ENCODE peak calls at places on chromosomes 3 and 15, in ten cellular contexts. One of them, this sample, is unnamed.

GRCh38 chr3:121995190-121996137 is 26.6 kb downstream of the ILDR1 start:
- DNase-seq in heart right ventricle: peak; percentile 22
- DNase-seq in mammary epithelial cell: peak; percentile 93
- DNase-seq in colonic mucosa: peak; percentile 77
- DNase-seq in cardiac fibroblast: peak; percentile 76
- DNase-seq in PC-3: peak; percentile 98
- DNase-seq in SK-N-SH: peak; percentile 61
- DNase-seq in kidney epithelial cell: peak; percentile 69
- DNase-seq in hepatocyte: peak; percentile 80
- DNase-seq in endodermal cell: peak; percentile 91
- DNase-seq in this sample: peak; percentile 69

GRCh38 chr3:192915306-192915705 is 2.4 kb downstream of the MB21D2 start:
- DNase-seq in PC-3: peak; percentile 70
- DNase-seq in mammary epithelial cell: no peak
- DNase-seq in kidney epithelial cell: no peak
- DNase-seq in hepatocyte: peak; percentile 59
- DNase-seq in cardiac fibroblast: peak; percentile 50
- DNase-seq in heart right ventricle: no peak
- DNase-seq in SK-N-SH: peak; percentile 21
- DNase-seq in endodermal cell: peak; percentile 72
- DNase-seq in colonic mucosa: no peak
- DNase-seq in this sample: no peak

GRCh38 chr3:29514170-29514569 is 233.3 kb downstream of the RBMS3 start:
- DNase-seq in endodermal cell: no peak
- DNase-seq in mammary epithelial cell: no peak
- DNase-seq in SK-N-SH: no peak
- DNase-seq in colonic mucosa: no peak
- DNase-seq in kidney epithelial cell: no peak
- DNase-seq in cardiac fibroblast: peak; percentile 73
- DNase-seq in heart right ventricle: no peak
- DNase-seq in hepatocyte: no peak
- DNase-seq in PC-3: no peak
- DNase-seq in this sample: no peak

GRCh38 chr3:46849686-46850467 is 13.4 kb downstream of the MYL3 start:
- DNase-seq in endodermal cell: peak; percentile 43
- DNase-seq in heart right ventricle: no peak
- DNase-seq in colonic mucosa: no peak
- DNase-seq in mammary epithelial cell: no peak
- DNase-seq in PC-3: no peak
- DNase-seq in cardiac fibroblast: no peak
- DNase-seq in hepatocyte: no peak
- DNase-seq in SK-N-SH: no peak
- DNase-seq in kidney epithelial cell: no peak
- DNase-seq in this sample: no peak

GRCh38 chr3:128923607-128924385 is 44.4 kb downstream of the ACAD9 start:
- DNase-seq in kidney epithelial cell: no peak
- DNase-seq in endodermal cell: no peak
- DNase-seq in heart right ventricle: no peak
- DNase-seq in SK-N-SH: no peak
- DNase-seq in colonic mucosa: no peak
- DNase-seq in hepatocyte: no peak
- DNase-seq in cardiac fibroblast: no peak
- DNase-seq in mammary epithelial cell: no peak
- DNase-seq in PC-3: no peak
- DNase-seq in this sample: no peak

GRCh38 chr3:14440531-14441239 is 38.3 kb downstream of the SLC6A6 start:
- DNase-seq in hepatocyte: peak; percentile 70
- DNase-seq in colonic mucosa: no peak
- DNase-seq in mammary epithelial cell: no peak
- DNase-seq in endodermal cell: peak; percentile 74
- DNase-seq in PC-3: peak; percentile 21
- DNase-seq in heart right ventricle: no peak
- DNase-seq in kidney epithelial cell: peak; percentile 56
- DNase-seq in cardiac fibroblast: no peak
- DNase-seq in SK-N-SH: peak; percentile 88
- DNase-seq in this sample: no peak

GRCh38 chr3:186166036-186166435 is 57.1 kb upstream of the ETV5 start:
- DNase-seq in colonic mucosa: no peak
- DNase-seq in heart right ventricle: no peak
- DNase-seq in PC-3: no peak
- DNase-seq in mammary epithelial cell: no peak
- DNase-seq in cardiac fibroblast: no peak
- DNase-seq in kidney epithelial cell: no peak
- DNase-seq in SK-N-SH: no peak
- DNase-seq in endodermal cell: no peak
- DNase-seq in hepatocyte: no peak
- DNase-seq in this sample: no peak

GRCh38 chr15:80699981-80700380 is 4.9 kb downstream of the ABHD17C start:
- DNase-seq in kidney epithelial cell: no peak
- DNase-seq in hepatocyte: no peak
- DNase-seq in mammary epithelial cell: no peak
- DNase-seq in cardiac fibroblast: peak; percentile 34
- DNase-seq in SK-N-SH: no peak
- DNase-seq in PC-3: peak; percentile 72
- DNase-seq in colonic mucosa: no peak
- DNase-seq in heart right ventricle: no peak
- DNase-seq in endodermal cell: no peak
- DNase-seq in this sample: no peak

GRCh38 chr3:36937492-36937891 is 7.4 kb downstream of the TRANK1 start:
- DNase-seq in mammary epithelial cell: no peak
- DNase-seq in kidney epithelial cell: no peak
- DNase-seq in heart right ventricle: no peak
- DNase-seq in cardiac fibroblast: peak; percentile 37
- DNase-seq in SK-N-SH: no peak
- DNase-seq in colonic mucosa: no peak
- DNase-seq in PC-3: peak; percentile 13
- DNase-seq in endodermal cell: no peak
- DNase-seq in hepatocyte: no peak
- DNase-seq in this sample: no peak

GRCh38 chr3:40333852-40334251 is 24.3 kb downstream of the EIF1B start:
- DNase-seq in colonic mucosa: no peak
- DNase-seq in cardiac fibroblast: no peak
- DNase-seq in kidney epithelial cell: no peak
- DNase-seq in SK-N-SH: no peak
- DNase-seq in PC-3: no peak
- DNase-seq in heart right ventricle: no peak
- DNase-seq in endodermal cell: no peak
- DNase-seq in hepatocyte: no peak
- DNase-seq in mammary epithelial cell: no peak
- DNase-seq in this sample: no peak

GRCh38 chr15:95016511-95017219 is 785.3 kb downstream of the MCTP2 start:
- DNase-seq in endodermal cell: no peak
- DNase-seq in SK-N-SH: no peak
- DNase-seq in cardiac fibroblast: peak; percentile 10
- DNase-seq in heart right ventricle: no peak
- DNase-seq in colonic mucosa: no peak
- DNase-seq in kidney epithelial cell: no peak
- DNase-seq in mammary epithelial cell: no peak
- DNase-seq in hepatocyte: peak; percentile 20
- DNase-seq in PC-3: no peak
- DNase-seq in this sample: no peak

GRCh38 chr3:108603689-108604088 is 14.2 kb downstream of the DZIP3 start:
- DNase-seq in SK-N-SH: no peak
- DNase-seq in heart right ventricle: no peak
- DNase-seq in PC-3: peak; percentile 44
- DNase-seq in mammary epithelial cell: no peak
- DNase-seq in cardiac fibroblast: peak; percentile 28
- DNase-seq in colonic mucosa: no peak
- DNase-seq in endodermal cell: no peak
- DNase-seq in hepatocyte: no peak
- DNase-seq in kidney epithelial cell: no peak
- DNase-seq in this sample: no peak

GRCh38 chr15:39273805-39274411 is 307.0 kb upstream of the THBS1 start:
- DNase-seq in mammary epithelial cell: no peak
- DNase-seq in colonic mucosa: peak; percentile 45
- DNase-seq in endodermal cell: no peak
- DNase-seq in kidney epithelial cell: no peak
- DNase-seq in hepatocyte: peak; percentile 64
- DNase-seq in SK-N-SH: no peak
- DNase-seq in heart right ventricle: no peak
- DNase-seq in cardiac fibroblast: peak; percentile 49
- DNase-seq in PC-3: peak; percentile 100
- DNase-seq in this sample: peak; percentile 80

GRCh38 chr3:135756016-135756695 is 209.4 kb upstream of the PPP2R3A start:
- DNase-seq in colonic mucosa: no peak
- DNase-seq in cardiac fibroblast: no peak
- DNase-seq in kidney epithelial cell: no peak
- DNase-seq in heart right ventricle: no peak
- DNase-seq in hepatocyte: no peak
- DNase-seq in mammary epithelial cell: no peak
- DNase-seq in PC-3: no peak
- DNase-seq in endodermal cell: no peak
- DNase-seq in SK-N-SH: no peak
- DNase-seq in this sample: no peak

GRCh38 chr3:129211772-129212171 is 28.1 kb upstream of the CNBP start:
- DNase-seq in PC-3: peak; percentile 96
- DNase-seq in endodermal cell: peak; percentile 57
- DNase-seq in heart right ventricle: peak; percentile 71
- DNase-seq in hepatocyte: peak; percentile 69
- DNase-seq in mammary epithelial cell: peak; percentile 99
- DNase-seq in kidney epithelial cell: peak; percentile 82
- DNase-seq in cardiac fibroblast: peak; percentile 86
- DNase-seq in SK-N-SH: peak; percentile 53
- DNase-seq in colonic mucosa: peak; percentile 93
- DNase-seq in this sample: peak; percentile 76

DNA sequence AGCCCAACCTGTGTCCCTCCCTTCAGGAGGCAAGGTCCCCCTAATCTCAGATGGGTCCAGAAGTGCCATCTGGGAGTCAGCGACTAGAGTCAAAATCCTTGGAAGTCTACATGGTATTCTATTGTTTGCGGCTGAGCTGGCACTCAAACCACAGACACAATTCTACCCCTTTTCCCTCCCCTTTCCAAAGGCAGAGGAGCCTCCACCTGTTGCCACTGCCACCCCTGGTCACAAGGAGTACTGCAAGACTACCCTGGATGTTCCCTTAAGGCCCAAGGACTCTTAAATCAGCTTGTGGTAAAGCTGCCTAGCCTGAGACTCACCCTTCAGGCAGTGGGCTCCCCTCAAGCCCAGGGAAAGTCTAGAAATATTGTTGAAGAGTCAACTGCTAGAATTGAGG is 4.3 kb upstream of the OR5H6 start:
- DNase-seq in heart right ventricle: no peak
- DNase-seq in hepatocyte: no peak
- DNase-seq in mammary epithelial cell: no peak
- DNase-seq in endodermal cell: peak; percentile 77
- DNase-seq in SK-N-SH: peak; percentile 3
- DNase-seq in kidney epithelial cell: no peak
- DNase-seq in colonic mucosa: no peak
- DNase-seq in cardiac fibroblast: no peak
- DNase-seq in PC-3: peak; percentile 44
- DNase-seq in this sample: no peak
- TF ChIP-seq CTCF in heart right ventricle: no peak
- TF ChIP-seq CTCF in hepatocyte: no peak
- TF ChIP-seq CTCF in mammary epithelial cell: peak; percentile 40
- TF ChIP-seq CTCF in endodermal cell: peak; percentile 67
- TF ChIP-seq CTCF in SK-N-SH: peak; percentile 37
- TF ChIP-seq CTCF in kidney epithelial cell: peak; percentile 25
- TF ChIP-seq CTCF in colonic mucosa: no peak
- TF ChIP-seq CTCF in cardiac fibroblast: peak; percentile 14
- TF ChIP-seq CTCF in PC-3: peak; percentile 52
- TF ChIP-seq CTCF in this sample: no peak

DNA sequence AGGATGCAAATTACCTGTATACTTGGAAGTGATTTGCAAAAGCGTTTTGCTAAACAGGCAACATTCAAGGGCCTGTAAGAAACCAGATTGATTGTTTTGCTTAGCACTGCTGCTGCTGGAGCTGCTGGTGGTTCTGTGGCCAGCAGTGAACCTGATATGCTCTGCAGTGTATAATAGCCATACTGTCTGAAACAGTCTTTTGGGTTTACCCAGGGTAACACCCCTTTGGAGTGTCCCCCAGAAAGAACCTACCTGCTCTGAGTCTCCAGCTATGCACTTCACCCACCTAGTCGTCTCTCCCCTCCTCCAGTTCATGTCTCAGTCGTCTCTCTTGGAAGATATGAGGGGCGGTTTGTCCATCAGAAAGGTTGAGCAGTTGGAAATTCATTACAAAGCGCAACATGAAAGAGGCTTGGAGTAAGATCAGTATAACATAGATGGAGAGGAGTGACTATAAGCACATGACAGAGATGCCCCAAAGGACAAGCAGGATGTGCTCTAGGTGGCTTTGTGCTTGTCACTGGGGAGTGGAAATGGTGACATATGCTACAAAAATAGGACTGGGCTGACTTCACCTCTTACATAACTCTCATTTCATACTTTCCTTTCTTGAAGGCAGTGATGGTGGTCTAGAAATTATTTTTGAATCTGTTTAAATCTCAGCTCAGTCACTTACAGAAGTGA is 3.8 kb downstream of the MKRN2 start:
- DNase-seq in heart right ventricle: no peak
- DNase-seq in SK-N-SH: no peak
- DNase-seq in kidney epithelial cell: no peak
- DNase-seq in mammary epithelial cell: no peak
- DNase-seq in colonic mucosa: no peak
- DNase-seq in endodermal cell: no peak
- DNase-seq in hepatocyte: no peak
- DNase-seq in PC-3: no peak
- DNase-seq in cardiac fibroblast: no peak
- DNase-seq in this sample: no peak
- H3K4me3 ChIP-seq in heart right ventricle: peak overlapping the region; percentile 18
- H3K4me3 ChIP-seq in SK-N-SH: no peak overlapping the region
- H3K4me3 ChIP-seq in kidney epithelial cell: no peak overlapping the region
- H3K4me3 ChIP-seq in mammary epithelial cell: no peak overlapping the region
- H3K4me3 ChIP-seq in colonic mucosa: no peak overlapping the region
- H3K4me3 ChIP-seq in endodermal cell: no peak overlapping the region
- H3K4me3 ChIP-seq in hepatocyte: no peak overlapping the region
- H3K4me3 ChIP-seq in PC-3: no peak overlapping the region
- H3K4me3 ChIP-seq in cardiac fibroblast: no peak overlapping the region
- H3K4me3 ChIP-seq in this sample: no peak overlapping the region

GRCh38 chr15:74817370-74817737 is 4.7 kb downstream of the LMAN1L start:
- DNase-seq in kidney epithelial cell: no peak
- DNase-seq in endodermal cell: peak; percentile 76
- DNase-seq in colonic mucosa: peak; percentile 66
- DNase-seq in heart right ventricle: peak; percentile 58
- DNase-seq in cardiac fibroblast: peak; percentile 30
- DNase-seq in hepatocyte: peak; percentile 48
- DNase-seq in PC-3: peak; percentile 75
- DNase-seq in SK-N-SH: peak; percentile 69
- DNase-seq in mammary epithelial cell: peak; percentile 77
- DNase-seq in this sample: peak; percentile 69
- TF ChIP-seq CTCF in kidney epithelial cell: peak; percentile 48
- TF ChIP-seq CTCF in endodermal cell: peak; percentile 53
- TF ChIP-seq CTCF in colonic mucosa: peak; percentile 38
- TF ChIP-seq CTCF in heart right ventricle: peak; percentile 31
- TF ChIP-seq CTCF in cardiac fibroblast: peak; percentile 41
- TF ChIP-seq CTCF in hepatocyte: peak; percentile 18
- TF ChIP-seq CTCF in PC-3: peak; percentile 60
- TF ChIP-seq CTCF in SK-N-SH: no peak
- TF ChIP-seq CTCF in mammary epithelial cell: peak; percentile 78
- TF ChIP-seq CTCF in this sample: no peak

DNA sequence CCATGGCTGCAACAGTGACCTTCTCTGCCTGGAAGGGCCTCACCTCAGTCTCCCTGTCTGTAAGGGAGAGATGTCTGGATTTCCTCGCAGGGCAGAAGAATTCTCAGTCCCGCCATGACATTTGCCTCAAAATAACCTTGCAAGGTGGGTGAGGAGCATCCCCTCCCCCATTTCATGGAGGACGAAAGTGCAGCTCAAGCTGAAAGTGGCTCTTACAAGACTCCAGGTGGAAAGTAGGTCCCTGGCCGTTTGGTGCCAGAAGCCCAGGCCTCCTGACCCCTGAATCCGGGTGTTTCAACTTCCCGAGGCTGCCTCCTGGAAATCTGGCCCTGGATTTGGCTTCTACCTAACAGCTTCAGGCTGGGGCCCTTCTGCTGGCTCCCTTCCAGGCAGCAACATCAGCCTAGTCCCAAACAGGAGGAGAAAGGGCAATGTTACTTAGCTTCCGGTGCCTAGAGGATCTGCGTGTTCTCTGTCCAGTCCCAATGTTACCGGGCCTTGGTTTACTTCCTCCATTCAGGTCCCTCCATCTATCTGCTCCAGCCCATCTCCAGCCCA is 769 bp upstream of the CSPG4 start:
- DNase-seq in heart right ventricle: no peak
- DNase-seq in colonic mucosa: no peak
- DNase-seq in PC-3: no peak
- DNase-seq in hepatocyte: no peak
- DNase-seq in SK-N-SH: no peak
- DNase-seq in kidney epithelial cell: no peak
- DNase-seq in cardiac fibroblast: peak; percentile 33
- DNase-seq in mammary epithelial cell: no peak
- DNase-seq in endodermal cell: peak; percentile 77
- DNase-seq in this sample: peak; percentile 61
- H3K4me3 ChIP-seq in heart right ventricle: peak overlapping the region; percentile 61
- H3K4me3 ChIP-seq in colonic mucosa: no peak overlapping the region
- H3K4me3 ChIP-seq in PC-3: no peak overlapping the region
- H3K4me3 ChIP-seq in hepatocyte: no peak overlapping the region
- H3K4me3 ChIP-seq in SK-N-SH: no peak overlapping the region
- H3K4me3 ChIP-seq in kidney epithelial cell: no peak overlapping the region
- H3K4me3 ChIP-seq in cardiac fibroblast: no peak overlapping the region
- H3K4me3 ChIP-seq in mammary epithelial cell: no peak overlapping the region
- H3K4me3 ChIP-seq in endodermal cell: no peak overlapping the region
- H3K4me3 ChIP-seq in this sample: no peak overlapping the region